ENCODE peak calls at places on chromosomes 4 and X, in four cellular contexts. L is OCI-LY7, O is PC-3, J is GM23338. W is an unnamed sample.

GRCh38 chrX:42491145-42491907 is 286.6 kb downstream of the PPP1R2C start:
- DNase-seq in L (peak; percentile 61), O (no peak), J (no peak), W (no peak)

GRCh38 chr4:184397516-184398163 is 76.7 kb downstream of the IRF2 start:
- DNase-seq in L (no peak), O (no peak), J (no peak), W (no peak)

GRCh38 chrX:150983526-150984163 is 510 bp downstream of the HMGB3 start:
- DNase-seq in L (peak; percentile 28), O (no peak), J (no peak), W (no peak)

GRCh38 chr4:23022032-23022431 is 329.3 kb downstream of the GBA3 start:
- DNase-seq in L (no peak), O (peak; percentile 89), J (no peak), W (no peak)

GRCh38 chrX:45664727-45665290 is 464.1 kb upstream of the DIPK2B start:
- DNase-seq in L (no peak), O (no peak), J (no peak), W (no peak)

GRCh38 chrX:56366901-56367300 is 134.7 kb downstream of the KLF8 start:
- DNase-seq in L (no peak), O (no peak), J (peak; percentile 1), W (no peak)

GRCh38 chr4:47372561-47372960 is 90.9 kb downstream of the COMMD8 start:
- DNase-seq in L (no peak), O (no peak), J (no peak), W (no peak)

GRCh38 chrX:28693101-28693500 is 105.9 kb downstream of the IL1RAPL1 start:
- DNase-seq in L (no peak), O (no peak), J (no peak), W (no peak)

GRCh38 chr4:173910911-173911310 is 372.6 kb downstream of the FBXO8 start:
- DNase-seq in L (no peak), O (no peak), J (no peak), W (no peak)

GRCh38 chr4:28357985-28358384 is 1497.3 kb downstream of the STIM2 start:
- DNase-seq in L (no peak), O (peak; percentile 39), J (peak; percentile 54), W (peak; percentile 42)

GRCh38 chr4:23614284-23614892 is 275.5 kb downstream of the PPARGC1A start:
- DNase-seq in L (peak; percentile 51), O (peak; percentile 43), J (peak; percentile 76), W (peak; percentile 46)

GRCh38 chrX:21487832-21488231 is 113.6 kb downstream of the CNKSR2 start:
- DNase-seq in L (no peak), O (peak; percentile 78), J (peak; percentile 9), W (peak; percentile 14)

GRCh38 chrX:32185160-32185559 is 1026.2 kb downstream of the DMD start:
- DNase-seq in L (no peak), O (no peak), J (no peak), W (no peak)

GRCh38 chr4:141571368-141571767 is 65.0 kb upstream of the IL15 start:
- DNase-seq in L (no peak), O (peak; percentile 32), J (no peak), W (no peak)

GRCh38 chrX:38882894-38883620 is 81.8 kb downstream of the MID1IP1 start:
- DNase-seq in L (peak; percentile 53), O (peak; percentile 95), J (no peak), W (no peak)

GRCh38 chr4:13126976-13127910 is 356.9 kb downstream of the RAB28 start:
- DNase-seq in L (no peak), O (no peak), J (no peak), W (no peak)

GRCh38 chrX:41921492-41922124 is 1.7 kb downstream of the CASK start:
- DNase-seq in L (peak; percentile 17), O (peak; percentile 24), J (no peak), W (peak; percentile 4)

GRCh38 chr4:168550071-168550766 is 53.4 kb downstream of the PALLD start:
- DNase-seq in L (no peak), O (peak; percentile 4), J (peak; percentile 28), W (no peak)

GRCh38 chr4:96833831-96834230 is 993.9 kb downstream of the PDHA2 start:
- DNase-seq in L (no peak), O (peak; percentile 45), J (no peak), W (no peak)

GRCh38 chr4:23333946-23334878 is 555.6 kb downstream of the PPARGC1A start:
- DNase-seq in L (peak; percentile 90), O (peak; percentile 77), J (peak; percentile 85), W (peak; percentile 54)

GRCh38 chrX:49041683-49042529 is 1.3 kb downstream of the TFE3 start:
- DNase-seq in L (peak; percentile 27), O (peak; percentile 60), J (peak; percentile 21), W (no peak)

GRCh38 chr4:123653211-123653610 is 256.6 kb downstream of the SPRY1 start:
- DNase-seq in L (no peak), O (no peak), J (no peak), W (no peak)

GRCh38 chr4:3193531-3194203 is 55.3 kb upstream of the MSANTD1 start:
- DNase-seq in L (peak; percentile 16), O (peak; percentile 16), J (no peak), W (no peak)

GRCh38 chrX:36434521-36434920 is 515.0 kb downstream of the CFAP47 start:
- DNase-seq in L (no peak), O (peak; percentile 8), J (no peak), W (no peak)

GRCh38 chr4:164239976-164240375 is 514.0 kb upstream of the SMIM31 start:
- DNase-seq in L (no peak), O (peak; percentile 57), J (no peak), W (no peak)

GRCh38 chr4:2127609-2128300 is 68.6 kb downstream of the NAT8L start:
- DNase-seq in L (no peak), O (no peak), J (no peak), W (no peak)

GRCh38 chrX:77009691-77010090 is 437.5 kb upstream of the FGF16 start:
- DNase-seq in L (no peak), O (peak; percentile 86), J (no peak), W (no peak)

GRCh38 chrX:69077895-69078455 is 87.3 kb downstream of the PJA1 start:
- DNase-seq in L (no peak), O (no peak), J (no peak), W (no peak)

GRCh38 chrX:71466979-71467523 is 65.9 kb upstream of the OGT start:
- DNase-seq in L (no peak), O (no peak), J (no peak), W (no peak)

GRCh38 chr4:171650543-171650942 is 162.7 kb upstream of the GALNTL6 start:
- DNase-seq in L (no peak), O (no peak), J (peak; percentile 38), W (peak; percentile 19)

GRCh38 chrX:31314921-31315320 is 243.1 kb upstream of the FTHL17 start:
- DNase-seq in L (no peak), O (no peak), J (no peak), W (no peak)

GRCh38 chr4:65495439-65495838 is 174.8 kb downstream of the EPHA5 start:
- DNase-seq in L (no peak), O (peak; percentile 63), J (no peak), W (no peak)

GRCh38 chrX:130139474-130140201 is 26.0 kb downstream of the AIFM1 start:
- DNase-seq in L (no peak), O (no peak), J (peak; percentile 42), W (peak; percentile 58)

GRCh38 chrX:87941841-87942240 is 424.2 kb downstream of the KLHL4 start:
- DNase-seq in L (no peak), O (peak; percentile 42), J (no peak), W (no peak)

GRCh38 chrX:65300104-65300809 is 234.3 kb downstream of the LAS1L start:
- DNase-seq in L (peak; percentile 0), O (no peak), J (peak; percentile 66), W (peak; percentile 63)
- TF ChIP-seq EZH2phosphoT487 in L (no peak), O (no peak), J (no peak), W (no peak)

DNA sequence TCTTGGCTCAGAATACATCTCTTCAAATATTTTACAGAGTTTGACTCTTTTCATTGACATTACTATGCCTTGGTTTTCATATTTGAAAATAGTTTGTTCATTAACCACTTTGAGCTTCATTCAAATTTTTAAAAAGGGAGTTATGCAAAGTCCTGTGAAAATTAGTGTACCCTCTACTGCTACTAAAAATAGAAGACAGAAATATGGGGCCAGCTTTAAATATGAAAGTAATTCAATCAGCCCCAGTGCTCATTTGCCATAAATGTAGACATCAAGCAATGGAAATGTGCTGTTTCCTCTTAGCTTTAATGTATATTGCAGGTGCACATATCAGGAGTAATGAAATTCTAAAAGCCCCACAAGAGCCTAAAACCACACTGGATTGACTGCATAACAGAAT is 218.7 kb downstream of the SPATA18 start:
- DNase-seq in L (no peak), O (no peak), J (no peak), W (no peak)
- TF ChIP-seq EZH2phosphoT487 in L (no peak), O (no peak), J (no peak), W (no peak)

GRCh38 chr4:4225915-4226605 is 669 bp downstream of the OTOP1 start:
- DNase-seq in L (no peak), O (no peak), J (peak; percentile 39), W (peak; percentile 26)
- TF ChIP-seq EZH2phosphoT487 in L (no peak), O (no peak), J (no peak), W (no peak)

DNA sequence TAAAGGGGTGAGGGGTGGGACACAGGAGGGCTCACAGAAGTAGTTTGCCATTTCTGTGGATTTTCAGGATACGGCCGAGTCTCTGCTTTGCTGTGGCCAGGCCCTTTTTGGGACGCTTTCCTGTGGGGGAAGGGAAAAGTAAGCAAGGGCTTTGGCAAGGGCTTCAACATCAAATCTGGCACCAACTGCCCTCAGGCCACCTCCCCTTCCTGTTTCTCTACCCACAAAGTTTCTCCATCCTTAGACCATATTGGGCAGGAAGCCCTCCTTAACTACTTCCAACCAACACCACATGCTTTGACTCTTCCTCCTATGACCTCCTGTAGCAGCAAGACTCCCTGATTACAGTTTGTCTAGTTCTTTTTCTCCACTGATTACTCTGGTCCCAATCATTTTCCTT is 105.1 kb downstream of the PHF8 start:
- DNase-seq in L (no peak), O (no peak), J (no peak), W (no peak)
- TF ChIP-seq EZH2phosphoT487 in L (no peak), O (no peak), J (no peak), W (no peak)

DNA sequence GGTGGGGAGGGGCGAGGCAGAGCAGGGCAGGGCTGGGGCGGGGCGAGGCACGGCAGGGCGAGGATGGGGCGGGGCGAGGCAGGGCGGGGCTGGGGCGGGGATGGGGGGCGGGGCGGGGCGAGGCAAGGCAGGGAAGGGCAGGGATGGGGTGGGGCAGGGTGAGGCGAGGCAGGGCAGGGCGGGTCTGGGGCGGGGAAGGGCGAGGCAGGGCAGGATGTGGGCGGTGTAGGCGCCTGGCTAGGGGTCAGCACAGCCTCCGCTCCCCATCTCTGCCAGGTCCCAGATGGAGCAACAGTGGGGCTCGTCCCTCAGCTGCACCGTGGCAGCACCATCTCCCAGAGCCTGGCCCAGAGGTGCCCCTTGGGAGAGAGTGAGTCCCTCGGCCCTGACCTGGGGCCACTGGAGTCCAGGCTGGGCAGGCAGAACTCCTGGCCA is 4.2 kb upstream of the SRPK3 start:
- DNase-seq in L (peak; percentile 22), O (no peak), J (no peak), W (no peak)
- TF ChIP-seq EZH2phosphoT487 in L (no peak), O (no peak), J (no peak), W (no peak)

DNA sequence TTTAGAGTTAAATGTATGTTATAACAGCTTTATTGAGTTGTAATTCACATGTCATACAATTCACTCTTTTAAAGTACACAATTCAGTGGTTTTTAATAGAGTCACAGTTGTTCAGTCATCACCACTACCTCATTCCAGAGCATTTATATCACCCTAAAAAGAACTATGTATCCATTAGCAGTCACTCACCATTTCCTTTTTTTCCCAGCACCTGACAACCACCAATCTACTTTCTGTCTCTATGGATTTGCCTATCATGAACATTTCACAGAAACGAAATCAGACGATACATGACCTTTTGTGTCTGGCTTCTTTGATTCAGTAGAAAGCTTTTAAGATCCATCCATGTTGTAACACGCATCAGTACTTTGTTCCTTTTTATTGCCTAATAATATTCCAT is 52.9 kb upstream of the FRAS1 start:
- DNase-seq in L (no peak), O (no peak), J (no peak), W (no peak)
- TF ChIP-seq EZH2phosphoT487 in L (no peak), O (no peak), J (no peak), W (no peak)